ENCODE peak calls at places on chromosomes 3 and 15, in nine cellular contexts. M is HCT116, K is stomach, Z is endothelial cell of umbilical vein, N is breast epithelium, C is sigmoid colon, X is suprapubic skin, F is vagina, Q is transverse colon. L is an unnamed sample.

GRCh38 chr3:55406666-55407425 is 80.3 kb downstream of the WNT5A start:
- DNase-seq in M (no peak), K (no peak), Z (no peak), N (no peak), C (no peak), X (no peak), F (no peak), Q (no peak), L (no peak)

GRCh38 chr3:182618085-182618732 is 175.1 kb upstream of the ATP11B start:
- DNase-seq in M (no peak), K (no peak), Z (peak; percentile 18), N (no peak), C (no peak), X (no peak), F (no peak), Q (no peak), L (no peak)

GRCh38 chr3:149639093-149639486 is 18.7 kb downstream of the WWTR1 start:
- DNase-seq in M (no peak), K (no peak), Z (no peak), N (no peak), C (no peak), X (no peak), F (no peak), Q (no peak), L (no peak)

GRCh38 chr15:97235285-97235985 is 725.1 kb upstream of the ARRDC4 start:
- DNase-seq in M (peak; percentile 15), K (peak; percentile 64), Z (peak; percentile 71), N (no peak), C (no peak), X (no peak), F (no peak), Q (peak; percentile 46), L (no peak)

GRCh38 chr3:126671521-126671920 is 16.6 kb upstream of the TXNRD3 start:
- DNase-seq in M (no peak), K (no peak), Z (no peak), N (no peak), C (no peak), X (no peak), F (no peak), Q (no peak), L (no peak)

GRCh38 chr3:127065561-127066270 is 82.8 kb downstream of the PLXNA1 start:
- DNase-seq in M (no peak), K (no peak), Z (no peak), N (no peak), C (peak; percentile 41), X (no peak), F (no peak), Q (no peak), L (peak; percentile 41)

GRCh38 chr3:37096292-37096691 is 78.1 kb downstream of the LRRFIP2 start:
- DNase-seq in M (no peak), K (no peak), Z (peak; percentile 76), N (no peak), C (no peak), X (no peak), F (no peak), Q (no peak), L (no peak)

GRCh38 chr3:141710888-141711616 is 27.0 kb upstream of the RNF7 start:
- DNase-seq in M (no peak), K (no peak), Z (peak; percentile 88), N (no peak), C (no peak), X (no peak), F (no peak), Q (no peak), L (no peak)

GRCh38 chr3:182668974-182669373 is 124.3 kb upstream of the ATP11B start:
- DNase-seq in M (no peak), K (no peak), Z (no peak), N (no peak), C (no peak), X (no peak), F (no peak), Q (no peak), L (no peak)

GRCh38 chr3:38392604-38393163 is 46.1 kb downstream of the XYLB start:
- DNase-seq in M (no peak), K (no peak), Z (no peak), N (no peak), C (no peak), X (no peak), F (no peak), Q (no peak), L (no peak)

GRCh38 chr15:79283252-79284048 is 928 bp downstream of the ANKRD34C start:
- DNase-seq in M (no peak), K (no peak), Z (peak; percentile 34), N (no peak), C (no peak), X (no peak), F (no peak), Q (no peak), L (no peak)

GRCh38 chr15:99139276-99139675 is 34.4 kb downstream of the SYNM start:
- DNase-seq in M (no peak), K (no peak), Z (no peak), N (peak; percentile 10), C (no peak), X (no peak), F (no peak), Q (no peak), L (no peak)
- TF ChIP-seq POLR2AphosphoS5 in M (no peak), K (no peak), Z (no peak), N (no peak), C (peak; percentile 36), X (no peak), F (no peak), Q (peak; percentile 55), L (no peak)

GRCh38 chr3:184018424-184018973 is 815 bp upstream of the ABCC5 start:
- DNase-seq in M (no peak), K (no peak), Z (no peak), N (no peak), C (no peak), X (no peak), F (no peak), Q (no peak), L (no peak)

GRCh38 chr3:184015381-184016019 is 2.2 kb downstream of the ABCC5 start:
- DNase-seq in M (no peak), K (peak; percentile 42), Z (no peak), N (no peak), C (no peak), X (no peak), F (no peak), Q (peak; percentile 60), L (no peak)

GRCh38 chr3:184016169-184016570 is 1.5 kb downstream of the ABCC5 start:
- DNase-seq in M (no peak), K (no peak), Z (no peak), N (no peak), C (no peak), X (no peak), F (no peak), Q (no peak), L (no peak)

GRCh38 chr3:184016820-184017671 is 638 bp downstream of the ABCC5 start:
- DNase-seq in M (peak; percentile 21), K (peak; percentile 74), Z (peak; percentile 56), N (no peak), C (peak; percentile 73), X (no peak), F (peak; percentile 86), Q (peak; percentile 73), L (peak; percentile 92)

DNA sequence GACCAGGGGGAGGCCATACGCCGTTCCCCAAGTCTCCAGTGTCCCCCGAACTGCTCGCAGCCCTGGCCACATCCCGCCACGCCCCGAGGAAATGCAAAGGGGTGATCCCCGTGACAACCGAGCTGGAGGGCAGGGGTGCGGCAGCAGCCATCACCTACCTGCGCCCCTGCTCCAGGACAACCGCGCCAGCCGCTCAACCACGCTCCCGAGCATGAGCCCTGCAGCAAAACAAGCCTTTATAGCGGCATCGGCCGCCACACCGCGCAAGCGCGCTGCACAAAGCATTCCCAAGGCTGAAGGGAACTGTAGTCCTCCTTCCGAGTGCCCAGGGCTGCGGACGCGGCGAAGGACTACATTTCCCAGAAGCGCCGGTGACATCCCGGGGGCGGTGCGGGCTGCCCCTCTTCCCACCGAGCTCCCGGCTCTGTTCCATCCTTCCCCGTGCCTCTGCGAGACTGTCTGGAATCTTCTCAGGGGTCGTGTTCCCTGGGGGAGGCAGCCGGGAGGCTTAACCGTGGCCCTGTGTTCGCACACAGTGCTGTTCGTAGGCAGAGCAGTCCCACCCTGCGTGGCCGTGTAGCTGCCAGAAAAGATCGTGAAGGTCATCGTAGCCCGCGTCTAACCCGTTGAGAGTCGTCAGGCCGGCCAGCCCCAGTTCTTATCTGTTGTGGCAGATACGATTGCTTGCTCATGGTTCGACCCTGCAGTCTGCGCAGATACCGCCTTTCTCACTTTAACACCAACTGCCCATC is at the start of gene ABCC5:
- DNase-seq in M (peak; percentile 70), K (peak; percentile 92), Z (peak; percentile 93), N (peak; percentile 78), C (peak; percentile 97), X (peak; percentile 93), F (peak; percentile 90), Q (peak; percentile 94), L (peak; percentile 96)
- TF ChIP-seq POLR2A in M (peak; percentile 87), K (no peak), Z (peak; percentile 79), N (no peak), C (no peak), X (no peak), F (no peak), Q (peak; percentile 44), L (no peak)

GRCh38 chr3:48465531-48466378 is 19.2 kb downstream of the ATRIP start:
- DNase-seq in M (peak; percentile 96), K (peak; percentile 97), Z (peak; percentile 100), N (peak; percentile 99), C (peak; percentile 100), X (peak; percentile 99), F (peak; percentile 100), Q (peak; percentile 95), L (peak; percentile 98)

GRCh38 chr3:48467473-48468267 is 21.1 kb downstream of the ATRIP start:
- DNase-seq in M (no peak), K (no peak), Z (no peak), N (no peak), C (no peak), X (no peak), F (no peak), Q (no peak), L (peak; percentile 54)

GRCh38 chr3:48467110-48467454 is 20.5 kb downstream of the ATRIP start:
- DNase-seq in M (no peak), K (no peak), Z (no peak), N (no peak), C (peak; percentile 60), X (no peak), F (no peak), Q (no peak), L (no peak)

GRCh38 chr3:48465237-48465530 is 18.6 kb downstream of the ATRIP start:
- DNase-seq in M (no peak), K (no peak), Z (no peak), N (no peak), C (no peak), X (no peak), F (no peak), Q (no peak), L (no peak)

GRCh38 chr3:48466386-48467109 is 20.0 kb downstream of the ATRIP start:
- DNase-seq in M (no peak), K (peak; percentile 66), Z (peak; percentile 24), N (no peak), C (peak; percentile 74), X (no peak), F (no peak), Q (peak; percentile 48), L (peak; percentile 86)
- H3K4me3 ChIP-seq in M (peak overlapping the region; percentile 60), K (peak overlapping the region; percentile 61), Z (peak overlapping the region; percentile 44), N (peak overlapping the region; percentile 58), C (peak overlapping the region; percentile 40), X (peak overlapping the region; percentile 61), F (peak overlapping the region; percentile 60), Q (peak overlapping the region; percentile 37), L (peak overlapping the region; percentile 62)

DNA sequence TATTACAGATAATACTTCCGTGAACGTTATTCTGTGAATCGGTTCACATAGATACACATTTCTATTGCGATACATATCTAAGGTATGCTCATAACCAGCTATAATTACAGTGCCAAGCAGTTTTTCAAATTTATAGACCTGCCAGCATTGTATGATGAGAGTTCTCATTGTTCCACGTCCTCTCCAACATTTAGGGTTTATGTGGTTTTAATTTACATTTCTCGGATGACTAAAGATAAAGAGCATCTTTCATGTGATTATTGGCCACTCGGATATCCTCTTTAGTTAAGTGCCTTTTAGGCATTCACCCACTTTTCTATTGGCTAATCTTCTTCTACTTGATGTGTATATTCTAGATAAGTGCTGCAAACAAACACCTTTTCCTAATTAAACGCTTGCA is 134.7 kb upstream of the CCDC54 start:
- DNase-seq in M (no peak), K (no peak), Z (no peak), N (no peak), C (no peak), X (no peak), F (no peak), Q (no peak), L (no peak)
- TF ChIP-seq POLR2AphosphoS5 in M (no peak), K (no peak), Z (no peak), N (no peak), C (no peak), X (no peak), F (no peak), Q (no peak), L (no peak)